ENCODE peak calls at places on chromosomes 13 and 19, in nine cellular contexts. E, D, Y, X, L, V, U, P and G are unnamed samples.

GRCh38 chr19:2041686-2042484 is 9.2 kb downstream of the MKNK2 start:
- DNase-seq in L (peak; percentile 99), D (peak; percentile 98), U (peak; percentile 96), E (peak; percentile 31), P (no peak), X (peak; percentile 95), V (peak; percentile 88), Y (peak; percentile 57), G (peak; percentile 99)

GRCh38 chr19:20482721-20483120 is 82.9 kb downstream of the ZNF737 start:
- DNase-seq in X (no peak), D (no peak), L (no peak), U (peak; percentile 23), E (no peak), Y (no peak), V (no peak), P (no peak), G (no peak)

GRCh38 chr13:67971291-67971690 is 741.2 kb upstream of the PCDH9 start:
- DNase-seq in Y (no peak), L (no peak), V (no peak), U (no peak), P (no peak), X (no peak), D (no peak), E (no peak), G (no peak)

GRCh38 chr13:32019612-32020233 is 11.9 kb upstream of the FRY start:
- DNase-seq in P (no peak), X (peak; percentile 81), U (peak; percentile 22), V (peak; percentile 60), Y (peak; percentile 46), L (no peak), E (no peak), D (peak; percentile 10), G (peak; percentile 40)

GRCh38 chr19:53365899-53366493 is 491 bp downstream of the ZNF525 start:
- DNase-seq in V (peak; percentile 48), X (peak; percentile 38), P (no peak), E (no peak), D (peak; percentile 66), U (peak; percentile 37), Y (no peak), L (peak; percentile 25), G (peak; percentile 44)

GRCh38 chr13:44268965-44269364 is 104.7 kb upstream of the SERP2 start:
- DNase-seq in L (no peak), P (no peak), Y (no peak), V (no peak), E (no peak), X (no peak), U (no peak), D (no peak), G (no peak)

GRCh38 chr19:19083413-19084178 is 19.8 kb downstream of the SLC25A42 start:
- DNase-seq in E (no peak), X (no peak), D (no peak), L (no peak), Y (no peak), P (no peak), V (no peak), U (peak; percentile 93), G (no peak)

GRCh38 chr13:98413796-98414195 is 163.1 kb downstream of the STK24 start:
- DNase-seq in U (no peak), Y (no peak), V (no peak), L (no peak), P (no peak), D (no peak), E (no peak), X (no peak), G (no peak)

GRCh38 chr13:43339843-43340550 is 316.6 kb downstream of the DNAJC15 start:
- DNase-seq in D (no peak), L (no peak), E (peak; percentile 1), V (no peak), U (no peak), X (no peak), P (no peak), Y (no peak), G (no peak)

GRCh38 chr19:55199620-55200204 is 9.6 kb downstream of the PTPRH start:
- DNase-seq in X (no peak), P (no peak), L (no peak), U (no peak), V (no peak), D (no peak), E (no peak), Y (no peak), G (no peak)

GRCh38 chr13:112719016-112719415 is 29.2 kb downstream of the ATP11A start:
- DNase-seq in P (no peak), X (no peak), U (no peak), V (no peak), Y (no peak), D (no peak), L (no peak), E (no peak), G (no peak)

GRCh38 chr13:112658807-112659206 is 31.0 kb upstream of the ATP11A start:
- DNase-seq in X (no peak), P (no peak), V (peak; percentile 19), L (no peak), E (no peak), Y (no peak), U (no peak), D (no peak), G (no peak)

GRCh38 chr19:31113250-31113685 is 236.0 kb downstream of the TSHZ3 start:
- DNase-seq in D (no peak), X (no peak), L (no peak), P (peak; percentile 29), V (peak; percentile 23), E (no peak), Y (no peak), U (no peak), G (no peak)

GRCh38 chr13:77516342-77516789 is 19.1 kb upstream of the SCEL start:
- DNase-seq in D (no peak), X (no peak), Y (no peak), E (no peak), P (no peak), L (no peak), U (peak; percentile 80), V (peak; percentile 85), G (no peak)

GRCh38 chr13:106619688-106620555 is 52.0 kb upstream of the ARGLU1 start:
- DNase-seq in D (peak; percentile 54), V (peak; percentile 78), E (no peak), U (peak; percentile 52), Y (peak; percentile 3), L (peak; percentile 42), P (peak; percentile 28), X (peak; percentile 86), G (peak; percentile 46)

GRCh38 chr19:38676023-38676877 is 28.8 kb downstream of the ACTN4 start:
- DNase-seq in U (no peak), V (peak; percentile 82), P (no peak), Y (no peak), E (no peak), L (no peak), X (no peak), D (no peak), G (no peak)

GRCh38 chr19:6276447-6276846 is 3.3 kb downstream of the MLLT1 start:
- DNase-seq in V (no peak), U (peak; percentile 20), D (no peak), L (no peak), X (peak; percentile 53), E (no peak), Y (peak; percentile 70), P (peak; percentile 62), G (peak; percentile 53)